ENCODE peak calls at places on chromosomes 6 and 20, in seven cellular contexts. One of them, this sample, is unnamed.

GRCh38 chr6:13000537-13000936 is 284.0 kb downstream of the PHACTR1 start:
- DNase-seq in psoas muscle: no peak
- DNase-seq in GM06990: no peak
- DNase-seq in stimulated activated CD4-positive, alpha-beta T cell treated with anti-CD3 and anti-CD28 coated beads, Interleukin-12 subunit alpha, Interleukin-12 subunit beta, amount 100 ng/mL, for 48 hours: no peak
- DNase-seq in stimulated activated naive CD8-positive, alpha-beta T cell treated with anti-CD3 and anti-CD28 coated beads, Interleukin-15, amount 100 ng/mL, for 72 hours: no peak
- DNase-seq in activated CD8-positive, alpha-beta memory T cell treated with anti-CD3 and anti-CD28 coated beads, Interleukin-2, amount 50 U/mL, for 4 hours: no peak
- DNase-seq in ecto neural progenitor cell: no peak
- DNase-seq in this sample: no peak

GRCh38 chr20:9035129-9035528 is 33.8 kb upstream of the PLCB4 start:
- DNase-seq in psoas muscle: no peak
- DNase-seq in GM06990: no peak
- DNase-seq in stimulated activated CD4-positive, alpha-beta T cell treated with anti-CD3 and anti-CD28 coated beads, Interleukin-12 subunit alpha, Interleukin-12 subunit beta, amount 100 ng/mL, for 48 hours: no peak
- DNase-seq in stimulated activated naive CD8-positive, alpha-beta T cell treated with anti-CD3 and anti-CD28 coated beads, Interleukin-15, amount 100 ng/mL, for 72 hours: no peak
- DNase-seq in activated CD8-positive, alpha-beta memory T cell treated with anti-CD3 and anti-CD28 coated beads, Interleukin-2, amount 50 U/mL, for 4 hours: no peak
- DNase-seq in ecto neural progenitor cell: no peak
- DNase-seq in this sample: no peak

GRCh38 chr20:24357169-24357568 is 112.3 kb upstream of the SYNDIG1 start:
- DNase-seq in psoas muscle: no peak
- DNase-seq in GM06990: no peak
- DNase-seq in stimulated activated CD4-positive, alpha-beta T cell treated with anti-CD3 and anti-CD28 coated beads, Interleukin-12 subunit alpha, Interleukin-12 subunit beta, amount 100 ng/mL, for 48 hours: no peak
- DNase-seq in stimulated activated naive CD8-positive, alpha-beta T cell treated with anti-CD3 and anti-CD28 coated beads, Interleukin-15, amount 100 ng/mL, for 72 hours: no peak
- DNase-seq in activated CD8-positive, alpha-beta memory T cell treated with anti-CD3 and anti-CD28 coated beads, Interleukin-2, amount 50 U/mL, for 4 hours: no peak
- DNase-seq in ecto neural progenitor cell: no peak
- DNase-seq in this sample: no peak

GRCh38 chr6:30836431-30836866 is 47.9 kb upstream of the DDR1 start:
- DNase-seq in psoas muscle: no peak
- DNase-seq in GM06990: no peak
- DNase-seq in stimulated activated CD4-positive, alpha-beta T cell treated with anti-CD3 and anti-CD28 coated beads, Interleukin-12 subunit alpha, Interleukin-12 subunit beta, amount 100 ng/mL, for 48 hours: no peak
- DNase-seq in stimulated activated naive CD8-positive, alpha-beta T cell treated with anti-CD3 and anti-CD28 coated beads, Interleukin-15, amount 100 ng/mL, for 72 hours: no peak
- DNase-seq in activated CD8-positive, alpha-beta memory T cell treated with anti-CD3 and anti-CD28 coated beads, Interleukin-2, amount 50 U/mL, for 4 hours: no peak
- DNase-seq in ecto neural progenitor cell: no peak
- DNase-seq in this sample: no peak

GRCh38 chr6:45439459-45439858 is 61.7 kb upstream of the SUPT3H start:
- DNase-seq in psoas muscle: no peak
- DNase-seq in GM06990: no peak
- DNase-seq in stimulated activated CD4-positive, alpha-beta T cell treated with anti-CD3 and anti-CD28 coated beads, Interleukin-12 subunit alpha, Interleukin-12 subunit beta, amount 100 ng/mL, for 48 hours: no peak
- DNase-seq in stimulated activated naive CD8-positive, alpha-beta T cell treated with anti-CD3 and anti-CD28 coated beads, Interleukin-15, amount 100 ng/mL, for 72 hours: no peak
- DNase-seq in activated CD8-positive, alpha-beta memory T cell treated with anti-CD3 and anti-CD28 coated beads, Interleukin-2, amount 50 U/mL, for 4 hours: no peak
- DNase-seq in ecto neural progenitor cell: no peak
- DNase-seq in this sample: no peak

GRCh38 chr6:105484238-105485161 is 81.6 kb upstream of the PREP start:
- DNase-seq in psoas muscle: no peak
- DNase-seq in GM06990: peak; percentile 28
- DNase-seq in stimulated activated CD4-positive, alpha-beta T cell treated with anti-CD3 and anti-CD28 coated beads, Interleukin-12 subunit alpha, Interleukin-12 subunit beta, amount 100 ng/mL, for 48 hours: no peak
- DNase-seq in stimulated activated naive CD8-positive, alpha-beta T cell treated with anti-CD3 and anti-CD28 coated beads, Interleukin-15, amount 100 ng/mL, for 72 hours: no peak
- DNase-seq in activated CD8-positive, alpha-beta memory T cell treated with anti-CD3 and anti-CD28 coated beads, Interleukin-2, amount 50 U/mL, for 4 hours: no peak
- DNase-seq in ecto neural progenitor cell: no peak
- DNase-seq in this sample: no peak

GRCh38 chr6:144559865-144560603 is 274.9 kb downstream of the UTRN start:
- DNase-seq in psoas muscle: no peak
- DNase-seq in GM06990: no peak
- DNase-seq in stimulated activated CD4-positive, alpha-beta T cell treated with anti-CD3 and anti-CD28 coated beads, Interleukin-12 subunit alpha, Interleukin-12 subunit beta, amount 100 ng/mL, for 48 hours: peak; percentile 38
- DNase-seq in stimulated activated naive CD8-positive, alpha-beta T cell treated with anti-CD3 and anti-CD28 coated beads, Interleukin-15, amount 100 ng/mL, for 72 hours: peak; percentile 6
- DNase-seq in activated CD8-positive, alpha-beta memory T cell treated with anti-CD3 and anti-CD28 coated beads, Interleukin-2, amount 50 U/mL, for 4 hours: no peak
- DNase-seq in ecto neural progenitor cell: no peak
- DNase-seq in this sample: no peak

GRCh38 chr6:49479308-49480004 is 16.3 kb downstream of the CENPQ start:
- DNase-seq in psoas muscle: no peak
- DNase-seq in GM06990: no peak
- DNase-seq in stimulated activated CD4-positive, alpha-beta T cell treated with anti-CD3 and anti-CD28 coated beads, Interleukin-12 subunit alpha, Interleukin-12 subunit beta, amount 100 ng/mL, for 48 hours: no peak
- DNase-seq in stimulated activated naive CD8-positive, alpha-beta T cell treated with anti-CD3 and anti-CD28 coated beads, Interleukin-15, amount 100 ng/mL, for 72 hours: no peak
- DNase-seq in activated CD8-positive, alpha-beta memory T cell treated with anti-CD3 and anti-CD28 coated beads, Interleukin-2, amount 50 U/mL, for 4 hours: no peak
- DNase-seq in ecto neural progenitor cell: no peak
- DNase-seq in this sample: no peak

GRCh38 chr20:18030020-18030419 is 27.7 kb downstream of the OVOL2 start:
- DNase-seq in psoas muscle: no peak
- DNase-seq in GM06990: no peak
- DNase-seq in stimulated activated CD4-positive, alpha-beta T cell treated with anti-CD3 and anti-CD28 coated beads, Interleukin-12 subunit alpha, Interleukin-12 subunit beta, amount 100 ng/mL, for 48 hours: no peak
- DNase-seq in stimulated activated naive CD8-positive, alpha-beta T cell treated with anti-CD3 and anti-CD28 coated beads, Interleukin-15, amount 100 ng/mL, for 72 hours: no peak
- DNase-seq in activated CD8-positive, alpha-beta memory T cell treated with anti-CD3 and anti-CD28 coated beads, Interleukin-2, amount 50 U/mL, for 4 hours: no peak
- DNase-seq in ecto neural progenitor cell: no peak
- DNase-seq in this sample: no peak

GRCh38 chr6:169638388-169638787 is 63.4 kb downstream of the WDR27 start:
- DNase-seq in psoas muscle: no peak
- DNase-seq in GM06990: no peak
- DNase-seq in stimulated activated CD4-positive, alpha-beta T cell treated with anti-CD3 and anti-CD28 coated beads, Interleukin-12 subunit alpha, Interleukin-12 subunit beta, amount 100 ng/mL, for 48 hours: no peak
- DNase-seq in stimulated activated naive CD8-positive, alpha-beta T cell treated with anti-CD3 and anti-CD28 coated beads, Interleukin-15, amount 100 ng/mL, for 72 hours: no peak
- DNase-seq in activated CD8-positive, alpha-beta memory T cell treated with anti-CD3 and anti-CD28 coated beads, Interleukin-2, amount 50 U/mL, for 4 hours: no peak
- DNase-seq in ecto neural progenitor cell: no peak
- DNase-seq in this sample: no peak

GRCh38 chr6:837380-837779 is 144.4 kb upstream of the EXOC2 start:
- DNase-seq in psoas muscle: no peak
- DNase-seq in GM06990: no peak
- DNase-seq in stimulated activated CD4-positive, alpha-beta T cell treated with anti-CD3 and anti-CD28 coated beads, Interleukin-12 subunit alpha, Interleukin-12 subunit beta, amount 100 ng/mL, for 48 hours: no peak
- DNase-seq in stimulated activated naive CD8-positive, alpha-beta T cell treated with anti-CD3 and anti-CD28 coated beads, Interleukin-15, amount 100 ng/mL, for 72 hours: no peak
- DNase-seq in activated CD8-positive, alpha-beta memory T cell treated with anti-CD3 and anti-CD28 coated beads, Interleukin-2, amount 50 U/mL, for 4 hours: no peak
- DNase-seq in ecto neural progenitor cell: no peak
- DNase-seq in this sample: no peak

GRCh38 chr20:59657459-59658046 is 53.2 kb downstream of the PHACTR3 start:
- DNase-seq in psoas muscle: no peak
- DNase-seq in GM06990: no peak
- DNase-seq in stimulated activated CD4-positive, alpha-beta T cell treated with anti-CD3 and anti-CD28 coated beads, Interleukin-12 subunit alpha, Interleukin-12 subunit beta, amount 100 ng/mL, for 48 hours: no peak
- DNase-seq in stimulated activated naive CD8-positive, alpha-beta T cell treated with anti-CD3 and anti-CD28 coated beads, Interleukin-15, amount 100 ng/mL, for 72 hours: no peak
- DNase-seq in activated CD8-positive, alpha-beta memory T cell treated with anti-CD3 and anti-CD28 coated beads, Interleukin-2, amount 50 U/mL, for 4 hours: no peak
- DNase-seq in ecto neural progenitor cell: no peak
- DNase-seq in this sample: no peak

GRCh38 chr20:12949429-12949980 is 59.3 kb upstream of the SPTLC3 start:
- DNase-seq in psoas muscle: no peak
- DNase-seq in GM06990: no peak
- DNase-seq in stimulated activated CD4-positive, alpha-beta T cell treated with anti-CD3 and anti-CD28 coated beads, Interleukin-12 subunit alpha, Interleukin-12 subunit beta, amount 100 ng/mL, for 48 hours: no peak
- DNase-seq in stimulated activated naive CD8-positive, alpha-beta T cell treated with anti-CD3 and anti-CD28 coated beads, Interleukin-15, amount 100 ng/mL, for 72 hours: no peak
- DNase-seq in activated CD8-positive, alpha-beta memory T cell treated with anti-CD3 and anti-CD28 coated beads, Interleukin-2, amount 50 U/mL, for 4 hours: no peak
- DNase-seq in ecto neural progenitor cell: no peak
- DNase-seq in this sample: no peak

GRCh38 chr20:33915726-33916331 is 77.9 kb upstream of the RALY start:
- DNase-seq in psoas muscle: peak; percentile 50
- DNase-seq in GM06990: no peak
- DNase-seq in stimulated activated CD4-positive, alpha-beta T cell treated with anti-CD3 and anti-CD28 coated beads, Interleukin-12 subunit alpha, Interleukin-12 subunit beta, amount 100 ng/mL, for 48 hours: peak; percentile 64
- DNase-seq in stimulated activated naive CD8-positive, alpha-beta T cell treated with anti-CD3 and anti-CD28 coated beads, Interleukin-15, amount 100 ng/mL, for 72 hours: peak; percentile 46
- DNase-seq in activated CD8-positive, alpha-beta memory T cell treated with anti-CD3 and anti-CD28 coated beads, Interleukin-2, amount 50 U/mL, for 4 hours: peak; percentile 64
- DNase-seq in ecto neural progenitor cell: no peak
- DNase-seq in this sample: peak; percentile 21

GRCh38 chr6:167229586-167229985 is 61.5 kb upstream of the UNC93A start:
- DNase-seq in psoas muscle: no peak
- DNase-seq in GM06990: no peak
- DNase-seq in stimulated activated CD4-positive, alpha-beta T cell treated with anti-CD3 and anti-CD28 coated beads, Interleukin-12 subunit alpha, Interleukin-12 subunit beta, amount 100 ng/mL, for 48 hours: no peak
- DNase-seq in stimulated activated naive CD8-positive, alpha-beta T cell treated with anti-CD3 and anti-CD28 coated beads, Interleukin-15, amount 100 ng/mL, for 72 hours: no peak
- DNase-seq in activated CD8-positive, alpha-beta memory T cell treated with anti-CD3 and anti-CD28 coated beads, Interleukin-2, amount 50 U/mL, for 4 hours: no peak
- DNase-seq in ecto neural progenitor cell: no peak
- DNase-seq in this sample: no peak

GRCh38 chr6:63537959-63538300 is 34.4 kb upstream of the LOC128125822 start:
- DNase-seq in psoas muscle: no peak
- DNase-seq in GM06990: no peak
- DNase-seq in stimulated activated CD4-positive, alpha-beta T cell treated with anti-CD3 and anti-CD28 coated beads, Interleukin-12 subunit alpha, Interleukin-12 subunit beta, amount 100 ng/mL, for 48 hours: no peak
- DNase-seq in stimulated activated naive CD8-positive, alpha-beta T cell treated with anti-CD3 and anti-CD28 coated beads, Interleukin-15, amount 100 ng/mL, for 72 hours: no peak
- DNase-seq in activated CD8-positive, alpha-beta memory T cell treated with anti-CD3 and anti-CD28 coated beads, Interleukin-2, amount 50 U/mL, for 4 hours: no peak
- DNase-seq in ecto neural progenitor cell: no peak
- DNase-seq in this sample: no peak

GRCh38 chr20:61577065-61577464 is 325.0 kb downstream of the CDH4 start:
- DNase-seq in psoas muscle: no peak
- DNase-seq in GM06990: no peak
- DNase-seq in stimulated activated CD4-positive, alpha-beta T cell treated with anti-CD3 and anti-CD28 coated beads, Interleukin-12 subunit alpha, Interleukin-12 subunit beta, amount 100 ng/mL, for 48 hours: no peak
- DNase-seq in stimulated activated naive CD8-positive, alpha-beta T cell treated with anti-CD3 and anti-CD28 coated beads, Interleukin-15, amount 100 ng/mL, for 72 hours: no peak
- DNase-seq in activated CD8-positive, alpha-beta memory T cell treated with anti-CD3 and anti-CD28 coated beads, Interleukin-2, amount 50 U/mL, for 4 hours: no peak
- DNase-seq in ecto neural progenitor cell: no peak
- DNase-seq in this sample: no peak

GRCh38 chr6:3455490-3456394 is 1.1 kb downstream of the SLC22A23 start:
- DNase-seq in psoas muscle: peak; percentile 48
- DNase-seq in GM06990: peak; percentile 29
- DNase-seq in stimulated activated CD4-positive, alpha-beta T cell treated with anti-CD3 and anti-CD28 coated beads, Interleukin-12 subunit alpha, Interleukin-12 subunit beta, amount 100 ng/mL, for 48 hours: no peak
- DNase-seq in stimulated activated naive CD8-positive, alpha-beta T cell treated with anti-CD3 and anti-CD28 coated beads, Interleukin-15, amount 100 ng/mL, for 72 hours: peak; percentile 30
- DNase-seq in activated CD8-positive, alpha-beta memory T cell treated with anti-CD3 and anti-CD28 coated beads, Interleukin-2, amount 50 U/mL, for 4 hours: no peak
- DNase-seq in ecto neural progenitor cell: peak; percentile 68
- DNase-seq in this sample: no peak

GRCh38 chr20:7383218-7383617 is 557.0 kb downstream of the HAO1 start:
- DNase-seq in psoas muscle: no peak
- DNase-seq in GM06990: no peak
- DNase-seq in stimulated activated CD4-positive, alpha-beta T cell treated with anti-CD3 and anti-CD28 coated beads, Interleukin-12 subunit alpha, Interleukin-12 subunit beta, amount 100 ng/mL, for 48 hours: no peak
- DNase-seq in stimulated activated naive CD8-positive, alpha-beta T cell treated with anti-CD3 and anti-CD28 coated beads, Interleukin-15, amount 100 ng/mL, for 72 hours: no peak
- DNase-seq in activated CD8-positive, alpha-beta memory T cell treated with anti-CD3 and anti-CD28 coated beads, Interleukin-2, amount 50 U/mL, for 4 hours: no peak
- DNase-seq in ecto neural progenitor cell: no peak
- DNase-seq in this sample: no peak

GRCh38 chr6:26032387-26033131 is 54.7 kb upstream of the HFE start:
- DNase-seq in psoas muscle: no peak
- DNase-seq in GM06990: no peak
- DNase-seq in stimulated activated CD4-positive, alpha-beta T cell treated with anti-CD3 and anti-CD28 coated beads, Interleukin-12 subunit alpha, Interleukin-12 subunit beta, amount 100 ng/mL, for 48 hours: no peak
- DNase-seq in stimulated activated naive CD8-positive, alpha-beta T cell treated with anti-CD3 and anti-CD28 coated beads, Interleukin-15, amount 100 ng/mL, for 72 hours: peak; percentile 64
- DNase-seq in activated CD8-positive, alpha-beta memory T cell treated with anti-CD3 and anti-CD28 coated beads, Interleukin-2, amount 50 U/mL, for 4 hours: no peak
- DNase-seq in ecto neural progenitor cell: no peak
- DNase-seq in this sample: no peak

GRCh38 chr6:143746202-143747119 is 68.7 kb downstream of the PHACTR2 start:
- DNase-seq in psoas muscle: no peak
- DNase-seq in GM06990: no peak
- DNase-seq in stimulated activated CD4-positive, alpha-beta T cell treated with anti-CD3 and anti-CD28 coated beads, Interleukin-12 subunit alpha, Interleukin-12 subunit beta, amount 100 ng/mL, for 48 hours: no peak
- DNase-seq in stimulated activated naive CD8-positive, alpha-beta T cell treated with anti-CD3 and anti-CD28 coated beads, Interleukin-15, amount 100 ng/mL, for 72 hours: no peak
- DNase-seq in activated CD8-positive, alpha-beta memory T cell treated with anti-CD3 and anti-CD28 coated beads, Interleukin-2, amount 50 U/mL, for 4 hours: no peak
- DNase-seq in ecto neural progenitor cell: no peak
- DNase-seq in this sample: no peak

GRCh38 chr20:46307139-46307998 is 929 bp downstream of the CDH22 start:
- DNase-seq in psoas muscle: peak; percentile 57
- DNase-seq in GM06990: peak; percentile 57
- DNase-seq in stimulated activated CD4-positive, alpha-beta T cell treated with anti-CD3 and anti-CD28 coated beads, Interleukin-12 subunit alpha, Interleukin-12 subunit beta, amount 100 ng/mL, for 48 hours: peak; percentile 48
- DNase-seq in stimulated activated naive CD8-positive, alpha-beta T cell treated with anti-CD3 and anti-CD28 coated beads, Interleukin-15, amount 100 ng/mL, for 72 hours: peak; percentile 73
- DNase-seq in activated CD8-positive, alpha-beta memory T cell treated with anti-CD3 and anti-CD28 coated beads, Interleukin-2, amount 50 U/mL, for 4 hours: peak; percentile 76
- DNase-seq in ecto neural progenitor cell: peak; percentile 83
- DNase-seq in this sample: peak; percentile 43

GRCh38 chr20:916825-917224 is 691 bp upstream of the ANGPT4 start:
- DNase-seq in psoas muscle: no peak
- DNase-seq in GM06990: no peak
- DNase-seq in stimulated activated CD4-positive, alpha-beta T cell treated with anti-CD3 and anti-CD28 coated beads, Interleukin-12 subunit alpha, Interleukin-12 subunit beta, amount 100 ng/mL, for 48 hours: no peak
- DNase-seq in stimulated activated naive CD8-positive, alpha-beta T cell treated with anti-CD3 and anti-CD28 coated beads, Interleukin-15, amount 100 ng/mL, for 72 hours: no peak
- DNase-seq in activated CD8-positive, alpha-beta memory T cell treated with anti-CD3 and anti-CD28 coated beads, Interleukin-2, amount 50 U/mL, for 4 hours: no peak
- DNase-seq in ecto neural progenitor cell: no peak
- DNase-seq in this sample: no peak

GRCh38 chr20:59587570-59587969 is 16.8 kb upstream of the PHACTR3 start:
- DNase-seq in psoas muscle: no peak
- DNase-seq in GM06990: no peak
- DNase-seq in stimulated activated CD4-positive, alpha-beta T cell treated with anti-CD3 and anti-CD28 coated beads, Interleukin-12 subunit alpha, Interleukin-12 subunit beta, amount 100 ng/mL, for 48 hours: no peak
- DNase-seq in stimulated activated naive CD8-positive, alpha-beta T cell treated with anti-CD3 and anti-CD28 coated beads, Interleukin-15, amount 100 ng/mL, for 72 hours: no peak
- DNase-seq in activated CD8-positive, alpha-beta memory T cell treated with anti-CD3 and anti-CD28 coated beads, Interleukin-2, amount 50 U/mL, for 4 hours: no peak
- DNase-seq in ecto neural progenitor cell: no peak
- DNase-seq in this sample: no peak

GRCh38 chr20:63742381-63743024 is 2.9 kb downstream of the SLC2A4RG start:
- DNase-seq in psoas muscle: no peak
- DNase-seq in GM06990: no peak
- DNase-seq in stimulated activated CD4-positive, alpha-beta T cell treated with anti-CD3 and anti-CD28 coated beads, Interleukin-12 subunit alpha, Interleukin-12 subunit beta, amount 100 ng/mL, for 48 hours: no peak
- DNase-seq in stimulated activated naive CD8-positive, alpha-beta T cell treated with anti-CD3 and anti-CD28 coated beads, Interleukin-15, amount 100 ng/mL, for 72 hours: no peak
- DNase-seq in activated CD8-positive, alpha-beta memory T cell treated with anti-CD3 and anti-CD28 coated beads, Interleukin-2, amount 50 U/mL, for 4 hours: no peak
- DNase-seq in ecto neural progenitor cell: no peak
- DNase-seq in this sample: no peak

GRCh38 chr6:4134841-4135664 is at the start of gene ECI2:
- DNase-seq in psoas muscle: peak; percentile 77
- DNase-seq in GM06990: peak; percentile 81
- DNase-seq in stimulated activated CD4-positive, alpha-beta T cell treated with anti-CD3 and anti-CD28 coated beads, Interleukin-12 subunit alpha, Interleukin-12 subunit beta, amount 100 ng/mL, for 48 hours: peak; percentile 14
- DNase-seq in stimulated activated naive CD8-positive, alpha-beta T cell treated with anti-CD3 and anti-CD28 coated beads, Interleukin-15, amount 100 ng/mL, for 72 hours: no peak
- DNase-seq in activated CD8-positive, alpha-beta memory T cell treated with anti-CD3 and anti-CD28 coated beads, Interleukin-2, amount 50 U/mL, for 4 hours: peak; percentile 47
- DNase-seq in ecto neural progenitor cell: no peak
- DNase-seq in this sample: no peak

GRCh38 chr20:62129731-62130531 is 7.7 kb downstream of the LSM14B start:
- DNase-seq in psoas muscle: no peak
- DNase-seq in GM06990: no peak
- DNase-seq in stimulated activated CD4-positive, alpha-beta T cell treated with anti-CD3 and anti-CD28 coated beads, Interleukin-12 subunit alpha, Interleukin-12 subunit beta, amount 100 ng/mL, for 48 hours: no peak
- DNase-seq in stimulated activated naive CD8-positive, alpha-beta T cell treated with anti-CD3 and anti-CD28 coated beads, Interleukin-15, amount 100 ng/mL, for 72 hours: no peak
- DNase-seq in activated CD8-positive, alpha-beta memory T cell treated with anti-CD3 and anti-CD28 coated beads, Interleukin-2, amount 50 U/mL, for 4 hours: no peak
- DNase-seq in ecto neural progenitor cell: no peak
- DNase-seq in this sample: no peak

GRCh38 chr6:105494688-105495087 is 91.8 kb upstream of the PREP start:
- DNase-seq in psoas muscle: no peak
- DNase-seq in GM06990: no peak
- DNase-seq in stimulated activated CD4-positive, alpha-beta T cell treated with anti-CD3 and anti-CD28 coated beads, Interleukin-12 subunit alpha, Interleukin-12 subunit beta, amount 100 ng/mL, for 48 hours: no peak
- DNase-seq in stimulated activated naive CD8-positive, alpha-beta T cell treated with anti-CD3 and anti-CD28 coated beads, Interleukin-15, amount 100 ng/mL, for 72 hours: no peak
- DNase-seq in activated CD8-positive, alpha-beta memory T cell treated with anti-CD3 and anti-CD28 coated beads, Interleukin-2, amount 50 U/mL, for 4 hours: no peak
- DNase-seq in ecto neural progenitor cell: no peak
- DNase-seq in this sample: no peak

GRCh38 chr6:1787894-1788293 is 178.2 kb downstream of the FOXC1 start:
- DNase-seq in psoas muscle: peak; percentile 18
- DNase-seq in GM06990: no peak
- DNase-seq in stimulated activated CD4-positive, alpha-beta T cell treated with anti-CD3 and anti-CD28 coated beads, Interleukin-12 subunit alpha, Interleukin-12 subunit beta, amount 100 ng/mL, for 48 hours: no peak
- DNase-seq in stimulated activated naive CD8-positive, alpha-beta T cell treated with anti-CD3 and anti-CD28 coated beads, Interleukin-15, amount 100 ng/mL, for 72 hours: no peak
- DNase-seq in activated CD8-positive, alpha-beta memory T cell treated with anti-CD3 and anti-CD28 coated beads, Interleukin-2, amount 50 U/mL, for 4 hours: no peak
- DNase-seq in ecto neural progenitor cell: no peak
- DNase-seq in this sample: no peak

GRCh38 chr6:40588070-40588384 is 863 bp upstream of the LRFN2 start:
- DNase-seq in psoas muscle: no peak
- DNase-seq in GM06990: no peak
- DNase-seq in stimulated activated CD4-positive, alpha-beta T cell treated with anti-CD3 and anti-CD28 coated beads, Interleukin-12 subunit alpha, Interleukin-12 subunit beta, amount 100 ng/mL, for 48 hours: no peak
- DNase-seq in stimulated activated naive CD8-positive, alpha-beta T cell treated with anti-CD3 and anti-CD28 coated beads, Interleukin-15, amount 100 ng/mL, for 72 hours: no peak
- DNase-seq in activated CD8-positive, alpha-beta memory T cell treated with anti-CD3 and anti-CD28 coated beads, Interleukin-2, amount 50 U/mL, for 4 hours: no peak
- DNase-seq in ecto neural progenitor cell: no peak
- DNase-seq in this sample: no peak

GRCh38 chr6:115984809-115985208 is 75.9 kb downstream of the FRK start:
- DNase-seq in psoas muscle: no peak
- DNase-seq in GM06990: no peak
- DNase-seq in stimulated activated CD4-positive, alpha-beta T cell treated with anti-CD3 and anti-CD28 coated beads, Interleukin-12 subunit alpha, Interleukin-12 subunit beta, amount 100 ng/mL, for 48 hours: no peak
- DNase-seq in stimulated activated naive CD8-positive, alpha-beta T cell treated with anti-CD3 and anti-CD28 coated beads, Interleukin-15, amount 100 ng/mL, for 72 hours: no peak
- DNase-seq in activated CD8-positive, alpha-beta memory T cell treated with anti-CD3 and anti-CD28 coated beads, Interleukin-2, amount 50 U/mL, for 4 hours: no peak
- DNase-seq in ecto neural progenitor cell: no peak
- DNase-seq in this sample: no peak

GRCh38 chr6:100217225-100217624 is 223.2 kb upstream of the MCHR2 start:
- DNase-seq in psoas muscle: no peak
- DNase-seq in GM06990: no peak
- DNase-seq in stimulated activated CD4-positive, alpha-beta T cell treated with anti-CD3 and anti-CD28 coated beads, Interleukin-12 subunit alpha, Interleukin-12 subunit beta, amount 100 ng/mL, for 48 hours: no peak
- DNase-seq in stimulated activated naive CD8-positive, alpha-beta T cell treated with anti-CD3 and anti-CD28 coated beads, Interleukin-15, amount 100 ng/mL, for 72 hours: no peak
- DNase-seq in activated CD8-positive, alpha-beta memory T cell treated with anti-CD3 and anti-CD28 coated beads, Interleukin-2, amount 50 U/mL, for 4 hours: no peak
- DNase-seq in ecto neural progenitor cell: no peak
- DNase-seq in this sample: no peak